ENCODE peak calls at places on chromosomes 1 and 21, in four cellular contexts. Z, I, N and B are unnamed samples.

GRCh38 chr1:204711947-204712701 is 26.6 kb upstream of the LRRN2 start:
- DNase-seq in I (peak), N (no peak), Z (no peak), B (no peak)

GRCh38 chr1:53540604-53541262 is 81.5 kb downstream of the DMRTB1 start:
- DNase-seq in I (no peak), N (no peak), Z (no peak), B (no peak)

GRCh38 chr1:2555634-2556276 is 416 bp upstream of the TNFRSF14 start:
- DNase-seq in N (no peak), I (peak), Z (peak), B (no peak)

GRCh38 chr1:234205966-234206365 is 167.3 kb upstream of the COA6 start:
- DNase-seq in N (no peak), I (no peak), Z (no peak), B (no peak)

GRCh38 chr1:36133484-36133883 is 8.5 kb upstream of the COL8A2 start:
- DNase-seq in I (peak), Z (peak), N (peak), B (peak)

GRCh38 chr1:11985851-11986250 is 5.6 kb downstream of the MFN2 start:
- DNase-seq in Z (no peak), N (peak), I (no peak), B (peak)

GRCh38 chr1:169588785-169589485 is 2.7 kb upstream of the F5 start:
- DNase-seq in Z (no peak), N (no peak), I (no peak), B (no peak)

GRCh38 chr1:232450626-232451025 is 179.3 kb downstream of the SIPA1L2 start:
- DNase-seq in Z (no peak), N (no peak), I (no peak), B (no peak)

GRCh38 chr1:16420719-16421118 is 16.5 kb downstream of the SPATA21 start:
- DNase-seq in N (no peak), I (peak), Z (no peak), B (no peak)

GRCh38 chr21:45870851-45871615 is 110.5 kb upstream of the COL6A1 start:
- DNase-seq in I (no peak), Z (peak), N (no peak), B (no peak)

GRCh38 chr1:90926971-90927370 is 94.9 kb downstream of the ZNF644 start:
- DNase-seq in Z (no peak), I (no peak), N (no peak), B (no peak)

GRCh38 chr1:225458222-225458631 is 30.4 kb upstream of the LBR start:
- DNase-seq in I (no peak), N (peak), Z (no peak), B (no peak)

GRCh38 chr1:208433086-208433485 is 188.9 kb upstream of the PLXNA2 start:
- DNase-seq in I (no peak), N (peak), Z (no peak), B (no peak)

GRCh38 chr1:54857741-54858665 is 29.0 kb downstream of the DHCR24 start:
- DNase-seq in Z (peak), I (no peak), N (peak), B (no peak)

GRCh38 chr1:57204942-57205787 is 218.7 kb downstream of the DAB1 start:
- DNase-seq in I (no peak), Z (no peak), N (no peak), B (no peak)

GRCh38 chr1:180489976-180490375 is 12.4 kb downstream of the ACBD6 start:
- DNase-seq in Z (no peak), N (no peak), I (no peak), B (no peak)

GRCh38 chr1:34101151-34101550 is 63.9 kb downstream of the CSMD2 start:
- DNase-seq in N (peak), I (no peak), Z (no peak), B (no peak)

GRCh38 chr1:226046240-226046639 is 16.3 kb upstream of the H3-3A start:
- DNase-seq in Z (no peak), I (peak), N (peak), B (no peak)

GRCh38 chr1:205346956-205347574 is 9.7 kb downstream of the KLHDC8A start:
- DNase-seq in Z (no peak), N (no peak), I (no peak), B (no peak)

GRCh38 chr1:20339811-20340457 is 49.3 kb downstream of the VWA5B1 start:
- DNase-seq in I (no peak), N (no peak), Z (no peak), B (no peak)

GRCh38 chr21:43997766-43998742 is 14.1 kb upstream of the TRAPPC10 start:
- DNase-seq in Z (no peak), N (no peak), I (no peak), B (no peak)

GRCh38 chr1:101262601-101263348 is 26.0 kb downstream of the S1PR1 start:
- DNase-seq in I (no peak), N (no peak), Z (no peak), B (no peak)

GRCh38 chr21:42593007-42593814 is 60.2 kb upstream of the PDE9A start:
- DNase-seq in I (peak), Z (no peak), N (peak), B (no peak)

GRCh38 chr1:95407146-95407863 is 173.3 kb downstream of the RWDD3 start:
- DNase-seq in N (no peak), I (no peak), Z (no peak), B (no peak)

GRCh38 chr1:153742411-153743142 is 14.7 kb downstream of the INTS3 start:
- DNase-seq in N (peak), I (no peak), Z (no peak), B (no peak)

GRCh38 chr1:92538048-92538412 is 51.3 kb upstream of the GFI1 start:
- DNase-seq in N (peak), I (no peak), Z (no peak), B (no peak)

GRCh38 chr1:48808496-48808895 is 31.8 kb upstream of the BEND5 start:
- DNase-seq in N (no peak), Z (no peak), I (no peak), B (no peak)

GRCh38 chr1:201028473-201028889 is 5.0 kb upstream of the KIF21B start:
- DNase-seq in I (peak), Z (no peak), N (no peak), B (no peak)

GRCh38 chr1:5119496-5120234 is 465.3 kb downstream of the AJAP1 start:
- DNase-seq in I (no peak), Z (no peak), N (no peak), B (no peak)

GRCh38 chr21:15275615-15276228 is 210.9 kb upstream of the NRIP1 start:
- DNase-seq in Z (no peak), N (no peak), I (no peak), B (no peak)

GRCh38 chr1:90768826-90769225 is 51.7 kb upstream of the BARHL2 start:
- DNase-seq in Z (no peak), I (no peak), N (no peak), B (no peak)

GRCh38 chr1:68104155-68104554 is 53.7 kb upstream of the DIRAS3 start:
- DNase-seq in N (peak), Z (no peak), I (no peak), B (no peak)

GRCh38 chr1:64711266-64711665 is 33.6 kb upstream of the RAVER2 start:
- DNase-seq in N (no peak), Z (no peak), I (no peak), B (no peak)

GRCh38 chr1:229907884-229908633 is 159.0 kb upstream of the GALNT2 start:
- DNase-seq in I (no peak), Z (no peak), N (no peak), B (no peak)

DNA sequence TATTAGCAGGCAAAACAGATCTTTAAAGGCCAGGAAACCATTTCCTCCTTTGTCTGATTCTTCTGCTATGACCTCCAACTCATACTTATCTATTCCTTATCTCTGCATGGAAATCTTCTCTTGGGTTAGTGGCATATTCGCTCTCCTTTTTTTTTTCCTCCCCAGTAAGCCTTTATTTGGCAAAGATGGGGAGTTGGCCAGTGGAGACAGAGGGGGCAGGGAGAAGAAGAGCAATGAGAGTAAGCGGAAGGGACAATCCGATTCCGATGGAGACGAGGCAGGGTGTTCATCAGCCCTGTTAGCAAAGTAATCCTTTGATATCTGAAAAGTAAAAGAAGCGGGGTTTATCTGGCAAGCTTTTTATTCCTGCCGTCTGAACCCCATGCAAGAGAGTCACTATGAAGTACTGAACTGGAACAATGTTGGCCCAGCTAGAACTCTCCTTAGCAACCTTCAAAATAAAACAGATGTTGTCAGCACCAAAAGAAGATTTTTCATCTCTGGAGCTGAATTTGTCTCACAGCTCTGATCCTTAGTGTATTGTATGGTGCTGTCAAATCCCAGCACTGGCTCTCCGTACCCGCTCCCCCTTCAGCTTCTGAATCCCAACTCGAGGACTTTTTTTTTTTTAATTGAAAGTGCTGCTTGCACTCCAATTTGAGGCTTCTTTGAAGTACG is 40.9 kb downstream of the PTGFRN start:
- DNase-seq in I (no peak), N (peak), Z (no peak), B (no peak)
- H3K4me3 ChIP-seq in I (no peak), N (no peak), Z (no peak), B (no peak)

GRCh38 chr1:27044613-27045091 is 32.0 kb upstream of the TENT5B start:
- DNase-seq in I (peak), N (peak), Z (peak), B (peak)
- H3K4me3 ChIP-seq in I (peak), N (no peak), Z (peak), B (no peak)

DNA sequence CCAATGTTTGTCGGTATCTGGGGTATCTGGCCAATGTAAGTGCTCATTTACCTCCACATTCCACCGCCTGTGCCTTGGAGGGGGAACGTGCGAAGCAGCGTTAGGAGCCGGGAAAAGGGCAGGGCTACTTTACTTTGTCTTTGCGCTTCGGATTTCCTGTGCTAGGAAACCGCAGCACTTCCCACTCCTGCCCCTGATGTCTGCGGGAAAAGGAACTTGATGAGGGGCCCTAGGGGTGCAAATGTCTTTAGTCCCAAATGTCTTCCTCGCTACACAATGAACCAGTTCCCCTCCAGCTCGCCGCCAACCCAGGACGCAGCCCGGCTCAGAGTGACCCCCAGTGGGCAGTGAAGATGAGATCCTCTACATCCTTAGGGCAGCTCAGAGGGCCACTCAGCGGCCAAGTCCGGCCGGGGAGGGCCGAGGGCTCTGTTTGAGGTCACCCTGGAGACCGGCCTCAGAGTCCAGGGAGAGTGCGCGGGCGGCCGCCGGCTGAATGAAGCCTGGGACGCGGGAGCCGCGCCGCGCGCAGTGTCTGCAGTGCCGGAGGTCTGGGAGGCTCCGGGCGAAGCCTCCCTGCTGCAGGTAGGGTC is at the start of gene DYNLT5:
- DNase-seq in N (peak), I (peak), Z (peak), B (no peak)
- H3K4me3 ChIP-seq in N (peak), I (peak), Z (peak), B (peak)

GRCh38 chr1:167219194-167219593 is 1.5 kb upstream of the POU2F1 start:
- DNase-seq in Z (no peak), I (no peak), N (no peak), B (no peak)
- H3K4me3 ChIP-seq in Z (peak), I (peak), N (peak), B (peak)

GRCh38 chr1:66929691-66929998 is 4.9 kb downstream of the MIER1 start:
- DNase-seq in Z (no peak), I (no peak), N (no peak), B (no peak)

GRCh38 chr1:66932291-66932690 is 7.5 kb downstream of the MIER1 start:
- DNase-seq in N (no peak), Z (no peak), I (no peak), B (no peak)

GRCh38 chr1:66931548-66932124 is 6.8 kb downstream of the MIER1 start:
- DNase-seq in N (no peak), Z (no peak), I (no peak), B (no peak)

GRCh38 chr1:66929999-66930822 is 5.4 kb downstream of the MIER1 start:
- DNase-seq in Z (peak), I (peak), N (peak), B (peak)

GRCh38 chr1:66930823-66931174 is 6.0 kb downstream of the MIER1 start:
- DNase-seq in I (no peak), N (no peak), Z (no peak), B (no peak)
- H3K4me3 ChIP-seq in I (peak), N (peak), Z (peak), B (peak)

DNA sequence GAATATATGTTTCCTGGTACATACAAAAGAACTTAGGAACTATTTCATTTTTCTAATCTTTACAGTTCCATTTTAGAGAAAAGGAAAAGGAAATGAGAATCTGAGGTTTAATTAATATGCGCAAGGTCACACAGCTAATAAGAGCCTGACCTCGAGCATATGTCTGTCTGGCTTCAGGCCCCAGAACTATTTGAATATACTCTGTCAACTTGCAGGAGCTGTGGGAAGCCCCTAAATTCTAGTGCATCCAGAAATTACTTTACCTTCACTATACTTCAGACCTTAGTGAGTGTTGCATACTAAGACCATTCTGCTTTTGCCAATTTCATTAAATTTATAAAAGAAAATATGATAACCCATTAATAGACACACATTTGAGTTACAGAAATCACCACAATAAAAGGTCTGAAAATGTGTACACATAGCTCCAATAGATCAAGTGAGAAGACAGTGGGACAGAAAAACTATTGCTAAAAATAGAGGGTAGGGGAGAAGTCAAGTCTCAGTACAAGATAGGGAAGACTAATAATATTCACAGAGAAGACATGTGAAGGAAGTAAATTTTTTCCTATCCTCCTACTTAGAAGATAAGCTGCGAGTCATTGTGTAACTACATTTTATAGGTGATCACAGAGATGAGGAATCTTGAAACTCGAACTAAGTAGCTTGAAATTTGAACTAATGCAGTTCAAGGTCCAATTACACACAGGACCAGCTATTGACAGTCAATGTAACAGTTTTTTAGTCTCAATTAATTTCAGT is 3.8 kb downstream of the RGS13 start:
- DNase-seq in Z (no peak), I (no peak), N (peak), B (no peak)
- H3K4me3 ChIP-seq in Z (no peak), I (no peak), N (no peak), B (no peak)